ENCODE peak calls at places on chromosomes 6 and 20, in five cellular contexts. N is neuronal stem cell, C is H9, R is mesendoderm, V is HepG2. U is an unnamed sample.

GRCh38 chr6:131101911-131102680 is 33.2 kb upstream of the AKAP7 start:
- DNase-seq in V (no peak), R (no peak), C (no peak), N (no peak), U (peak)

GRCh38 chr20:10350188-10350842 is 83.7 kb downstream of the MKKS start:
- DNase-seq in C (no peak), R (no peak), V (no peak), N (no peak), U (no peak)

GRCh38 chr6:139497344-139497961 is 123.0 kb upstream of the CITED2 start:
- DNase-seq in V (no peak), N (no peak), R (no peak), C (no peak), U (no peak)

GRCh38 chr6:105646391-105646867 is 243.5 kb upstream of the PREP start:
- DNase-seq in N (no peak), R (no peak), C (no peak), V (no peak), U (peak)

GRCh38 chr20:60976913-60977312 is 275.1 kb upstream of the CDH4 start:
- DNase-seq in N (no peak), R (peak), C (no peak), V (no peak), U (no peak)

GRCh38 chr20:24953621-24954133 is 4.6 kb downstream of the CST7 start:
- DNase-seq in N (no peak), C (peak), V (no peak), R (no peak), U (no peak)

GRCh38 chr6:11258260-11259237 is 26.1 kb upstream of the NEDD9 start:
- DNase-seq in N (no peak), V (no peak), C (no peak), R (no peak), U (no peak)

GRCh38 chr20:11777861-11778570 is 139.7 kb upstream of the BTBD3 start:
- DNase-seq in V (no peak), R (no peak), C (no peak), N (no peak), U (peak)

GRCh38 chr20:64145458-64146300 is 18.6 kb upstream of the MYT1 start:
- DNase-seq in R (peak), V (no peak), C (no peak), N (no peak), U (no peak)

GRCh38 chr20:43535370-43536004 is 23.3 kb upstream of the SGK2 start:
- DNase-seq in C (no peak), N (no peak), V (no peak), R (no peak), U (no peak)

GRCh38 chr6:151021878-151022277 is 156.4 kb downstream of the MTHFD1L start:
- DNase-seq in V (no peak), R (peak), N (no peak), C (no peak), U (no peak)

GRCh38 chr6:134398453-134398852 is 80.5 kb upstream of the SGK1 start:
- DNase-seq in C (no peak), V (no peak), R (no peak), N (no peak), U (peak)

GRCh38 chr6:28791002-28791383 is 132.8 kb downstream of the TRIM27 start:
- DNase-seq in R (no peak), C (no peak), V (no peak), N (no peak), U (no peak)

GRCh38 chr6:85186546-85187170 is 263.2 kb upstream of the NT5E start:
- DNase-seq in V (no peak), C (no peak), R (no peak), N (no peak), U (peak)

GRCh38 chr6:8073758-8074157 is 9.6 kb upstream of the BLOC1S5 start:
- DNase-seq in V (no peak), R (no peak), C (no peak), N (no peak), U (no peak)
- H3K4me2 ChIP-seq in V (no peak), R (no peak), C (no peak), N (no peak), U (no peak)

DNA sequence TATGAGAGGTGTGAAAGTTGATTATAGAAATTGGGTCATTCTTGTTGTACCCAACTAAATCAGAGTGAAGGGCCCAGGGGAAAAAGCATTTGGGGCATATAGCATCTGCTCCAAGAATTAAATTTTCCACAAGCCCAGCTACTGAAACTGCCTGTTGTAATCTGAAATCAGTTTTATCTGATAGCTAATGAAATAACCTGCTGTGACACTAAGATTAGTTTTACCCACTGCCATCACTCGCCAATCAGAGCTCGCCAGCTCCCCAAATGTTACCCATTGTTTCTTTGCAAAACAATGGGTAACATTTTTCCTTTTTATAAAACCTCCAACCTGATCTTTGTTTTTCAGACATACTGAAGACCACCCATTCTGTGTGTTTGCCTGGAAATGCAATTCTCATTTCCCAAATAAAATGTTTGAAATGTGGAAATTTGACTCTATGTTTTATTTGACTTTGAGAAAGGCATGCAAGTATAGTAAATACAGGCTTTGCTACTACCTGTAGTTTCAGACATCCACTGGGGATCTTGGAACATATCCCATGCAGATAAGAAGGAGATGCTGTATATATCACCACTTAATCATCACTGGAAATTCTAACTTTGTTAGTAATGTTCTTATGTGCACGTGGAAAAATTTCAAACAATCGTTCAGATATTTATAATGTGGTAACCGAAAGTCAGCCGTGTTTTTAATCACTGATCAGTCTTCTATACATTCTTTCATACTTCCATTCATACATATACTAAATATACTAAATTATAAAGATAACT is 6.3 kb upstream of the AHI1 start:
- DNase-seq in C (no peak), N (no peak), R (peak), V (no peak), U (no peak)
- H3K27ac ChIP-seq in C (no peak), N (no peak), R (no peak), V (no peak), U (no peak)

DNA sequence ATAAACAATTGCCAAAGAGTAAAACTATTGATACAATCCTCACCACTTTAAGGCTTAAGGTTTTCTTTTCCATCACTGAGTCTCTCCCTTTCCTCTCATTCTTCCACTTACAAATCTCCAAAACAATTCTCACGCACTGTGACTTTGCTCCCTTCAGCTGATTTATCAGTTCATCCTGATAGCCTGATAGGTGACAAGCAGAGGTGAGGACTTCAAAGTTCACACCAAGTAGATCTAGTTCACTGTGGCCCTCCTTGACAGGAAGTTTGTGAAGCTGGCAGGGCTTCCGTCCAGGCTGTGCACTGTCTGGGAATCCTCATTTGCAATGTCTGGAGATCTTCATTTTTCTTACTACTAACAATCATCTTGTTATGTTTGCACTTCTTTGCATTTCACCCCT is 35.2 kb upstream of the POU5F1 start:
- DNase-seq in R (no peak), N (no peak), C (no peak), V (no peak), U (no peak)
- H3K4me2 ChIP-seq in R (no peak), N (no peak), C (no peak), V (peak), U (no peak)

GRCh38 chr20:44649976-44650375 is 1.5 kb downstream of the ADA start:
- DNase-seq in V (no peak), R (no peak), N (no peak), C (no peak), U (no peak)
- H3K27ac ChIP-seq in V (no peak), R (no peak), N (no peak), C (no peak), U (no peak)

GRCh38 chr6:127148511-127148910 is 30.0 kb downstream of the RSPO3 start:
- DNase-seq in C (no peak), V (no peak), R (no peak), N (no peak), U (no peak)

GRCh38 chr6:127147576-127147975 is 29.1 kb downstream of the RSPO3 start:
- DNase-seq in N (no peak), R (peak), C (no peak), V (no peak), U (no peak)

DNA sequence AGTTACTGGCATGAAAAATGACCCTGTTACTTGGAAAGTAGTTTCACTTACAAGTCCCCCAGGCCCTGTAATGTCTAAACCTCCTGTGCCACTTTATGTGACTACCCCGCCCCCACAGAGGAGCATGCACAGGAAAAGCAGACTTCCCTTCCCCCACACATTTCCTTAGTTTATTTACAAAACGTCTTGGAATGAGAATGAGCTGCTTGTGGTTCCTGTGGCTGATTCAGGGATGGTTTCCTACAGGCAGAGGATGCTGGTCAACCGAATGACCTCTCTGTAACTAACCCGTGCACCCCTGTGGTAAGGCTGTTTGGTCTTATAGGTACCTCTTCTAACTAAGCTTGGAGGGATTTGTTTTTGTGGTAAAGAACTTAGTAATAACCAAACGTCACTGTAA is 28.5 kb downstream of the RSPO3 start:
- DNase-seq in N (no peak), V (no peak), R (peak), C (peak), U (peak)
- H3K4me2 ChIP-seq in N (no peak), V (no peak), R (no peak), C (no peak), U (no peak)

GRCh38 chr20:21615617-21616080 is 89.8 kb upstream of the PAX1 start:
- DNase-seq in R (peak), V (peak), C (peak), N (peak), U (peak)
- H3K27ac ChIP-seq in R (no peak), V (no peak), C (no peak), N (no peak), U (no peak)

DNA sequence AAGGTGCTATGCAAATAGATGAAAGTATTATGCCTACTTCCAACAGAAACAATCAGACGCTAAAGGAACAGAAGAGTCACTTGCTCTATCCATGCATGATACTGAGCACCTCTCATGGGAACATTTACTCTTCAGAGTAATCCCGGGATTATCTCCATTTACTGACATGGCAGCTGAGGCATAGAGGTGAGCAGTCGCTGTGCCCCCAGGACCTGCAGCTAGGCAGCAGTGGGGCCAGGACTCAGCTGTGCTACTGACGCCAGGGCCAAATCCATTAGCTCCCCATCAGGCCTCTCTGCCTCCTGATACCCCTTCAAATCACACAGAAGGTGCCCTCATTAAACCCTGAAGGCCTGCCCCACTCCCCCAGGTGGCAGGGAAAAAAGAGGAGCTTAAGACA is 51.9 kb downstream of the TRAM2 start:
- DNase-seq in R (no peak), C (no peak), V (no peak), N (no peak), U (no peak)
- H3K4me2 ChIP-seq in R (no peak), C (no peak), V (no peak), N (no peak), U (no peak)

GRCh38 chr6:32196682-32197616 is 4.5 kb upstream of the GPSM3 start:
- DNase-seq in N (no peak), R (peak), V (no peak), C (peak), U (no peak)

GRCh38 chr6:32195902-32196681 is 3.6 kb upstream of the GPSM3 start:
- DNase-seq in R (peak), N (peak), V (peak), C (peak), U (peak)

GRCh38 chr6:32195652-32195901 is 3.1 kb upstream of the GPSM3 start:
- DNase-seq in R (peak), N (peak), C (peak), V (peak), U (peak)

GRCh38 chr6:32194388-32194787 is 1.9 kb upstream of the GPSM3 start:
- DNase-seq in N (no peak), C (no peak), V (no peak), R (no peak), U (no peak)

DNA sequence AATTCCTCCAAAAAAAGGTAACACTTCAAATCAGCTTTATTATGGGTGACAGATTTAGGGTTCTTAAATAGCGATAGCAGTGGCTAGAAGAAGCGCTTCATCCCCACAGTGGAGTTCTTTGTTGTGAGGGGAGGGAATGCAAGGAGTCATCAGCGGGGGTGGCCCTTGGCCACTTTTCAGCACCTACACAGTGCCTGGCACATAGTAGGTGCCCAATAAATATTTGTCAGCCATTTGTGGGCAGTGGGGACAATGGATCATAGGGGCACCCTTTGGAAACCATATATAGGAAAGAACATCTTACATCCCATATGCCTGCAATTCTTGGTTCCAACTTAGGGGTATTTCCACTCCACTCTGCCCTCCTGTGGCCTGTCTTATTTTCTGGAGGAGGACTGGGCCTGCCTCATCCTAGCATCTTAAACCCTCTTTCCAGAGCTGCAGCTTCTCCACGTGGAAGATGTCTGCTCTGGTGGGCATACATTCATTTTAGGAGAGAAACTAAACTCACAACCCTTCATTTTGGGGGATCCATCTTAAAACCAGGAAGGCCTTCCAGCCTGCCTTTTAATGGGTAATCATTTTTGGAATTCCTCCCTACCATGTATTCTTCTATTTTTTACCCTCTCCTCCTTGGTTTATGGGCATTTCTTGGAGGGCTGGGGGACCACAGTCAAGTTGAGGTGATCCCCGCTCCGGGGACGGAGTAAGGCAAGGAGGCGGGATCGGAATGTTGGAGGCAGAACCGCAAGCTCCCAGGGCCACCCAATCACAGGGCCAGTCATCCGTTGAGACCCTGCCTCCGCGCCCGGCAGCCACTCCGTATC is 2.6 kb upstream of the GPSM3 start:
- DNase-seq in R (peak), C (peak), V (no peak), N (no peak), U (peak)
- H3K27ac ChIP-seq in R (peak), C (peak), V (peak), N (peak), U (peak)